ENCODE peak calls at places on chromosomes 16 and 17, in six cellular contexts. A is GM20000, U is testis, H is thoracic aorta, D is WTC11, O is IMR-90. R is an unnamed sample.

GRCh38 chr16:80233097-80233835 is 307.5 kb upstream of the DYNLRB2 start:
- DNase-seq in A (no peak), U (no peak), H (no peak), D (no peak), O (no peak), R (no peak)

GRCh38 chr16:284204-285120 is 1.5 kb downstream of the PDIA2 start:
- DNase-seq in A (no peak), U (no peak), H (no peak), D (no peak), O (no peak), R (no peak)

GRCh38 chr17:42027540-42027889 is 7.6 kb downstream of the NKIRAS2 start:
- DNase-seq in A (peak; percentile 14), U (no peak), H (no peak), D (no peak), O (no peak), R (no peak)

GRCh38 chr16:16865374-16865773 is 486.4 kb downstream of the NPIPA7 start:
- DNase-seq in A (no peak), U (no peak), H (no peak), D (no peak), O (no peak), R (no peak)

GRCh38 chr16:6081320-6081976 is 983.9 kb upstream of the EEF2KMT start:
- DNase-seq in A (no peak), U (peak; percentile 47), H (no peak), D (peak; percentile 9), O (no peak), R (no peak)

GRCh38 chr17:50114849-50115357 is 15.1 kb downstream of the SAMD14 start:
- DNase-seq in A (peak; percentile 81), U (peak; percentile 81), H (no peak), D (peak; percentile 55), O (peak; percentile 70), R (no peak)

GRCh38 chr17:8158267-8159031 is 4.3 kb downstream of the VAMP2 start:
- DNase-seq in A (peak; percentile 86), U (peak; percentile 96), H (peak; percentile 72), D (peak; percentile 97), O (peak; percentile 87), R (peak; percentile 90)

GRCh38 chr17:58344791-58345157 is 7.2 kb downstream of the SUPT4H1 start:
- DNase-seq in A (no peak), U (no peak), H (no peak), D (no peak), O (no peak), R (no peak)

GRCh38 chr17:6231465-6231864 is 161.3 kb downstream of the WSCD1 start:
- DNase-seq in A (no peak), U (no peak), H (no peak), D (no peak), O (no peak), R (no peak)

GRCh38 chr17:77959926-77960521 is 1.5 kb downstream of the TNRC6C start:
- DNase-seq in A (no peak), U (no peak), H (no peak), D (no peak), O (peak; percentile 60), R (no peak)

GRCh38 chr16:82990155-82990554 is 363.4 kb downstream of the CDH13 start:
- DNase-seq in A (no peak), U (no peak), H (no peak), D (no peak), O (peak; percentile 83), R (no peak)

GRCh38 chr17:77280304-77280910 is 139.6 kb downstream of the SEC14L1 start:
- DNase-seq in A (peak; percentile 54), U (no peak), H (no peak), D (peak; percentile 45), O (peak; percentile 84), R (no peak)

GRCh38 chr17:12866244-12866643 is 76.9 kb downstream of the ARHGAP44 start:
- DNase-seq in A (no peak), U (no peak), H (no peak), D (no peak), O (no peak), R (no peak)

GRCh38 chr16:57373117-57373947 is 1.0 kb downstream of the CX3CL1 start:
- DNase-seq in A (no peak), U (no peak), H (no peak), D (no peak), O (no peak), R (no peak)

GRCh38 chr16:57371494-57372371 is 557 bp upstream of the CX3CL1 start:
- DNase-seq in A (no peak), U (no peak), H (peak; percentile 59), D (no peak), O (no peak), R (no peak)

GRCh38 chr16:57376313-57376818 is 4.1 kb downstream of the CX3CL1 start:
- DNase-seq in A (no peak), U (no peak), H (no peak), D (no peak), O (no peak), R (no peak)

GRCh38 chr16:57374067-57374534 is 1.8 kb downstream of the CX3CL1 start:
- DNase-seq in A (no peak), U (peak; percentile 47), H (peak; percentile 34), D (no peak), O (peak; percentile 62), R (no peak)

GRCh38 chr16:57372372-57373116 is at the start of gene CX3CL1:
- DNase-seq in A (no peak), U (peak; percentile 73), H (no peak), D (peak; percentile 68), O (peak; percentile 39), R (no peak)
- TF ChIP-seq CTCF in A (no peak), U (no peak), H (peak; percentile 52), D (no peak), O (no peak), R (no peak)

DNA sequence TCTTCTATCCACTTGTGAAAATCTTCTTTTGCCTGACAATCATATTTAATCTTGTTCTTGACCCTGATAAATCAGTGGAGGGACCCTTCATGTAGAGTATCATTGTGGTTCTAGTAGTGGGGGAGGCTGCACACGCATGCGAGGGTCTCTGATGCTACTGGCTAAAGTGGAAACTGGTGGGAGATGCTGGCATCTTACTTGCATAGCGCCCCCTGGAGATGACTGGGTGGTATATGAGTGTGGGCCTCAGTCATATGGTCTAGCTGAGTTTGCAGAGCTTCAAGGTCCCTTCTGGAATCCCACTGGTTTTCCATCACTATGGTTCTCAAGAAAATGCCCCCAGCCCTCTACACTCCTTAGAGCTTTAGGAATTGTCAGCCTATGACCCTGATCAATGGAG is 236.4 kb upstream of the AXIN2 start:
- DNase-seq in A (no peak), U (no peak), H (no peak), D (peak; percentile 67), O (no peak), R (no peak)
- TF ChIP-seq CTCF in A (no peak), U (no peak), H (no peak), D (peak; percentile 74), O (no peak), R (no peak)

GRCh38 chr17:17593222-17593620 is 1.7 kb upstream of the PEMT start:
- DNase-seq in A (no peak), U (no peak), H (no peak), D (no peak), O (no peak), R (no peak)

GRCh38 chr17:17587614-17588336 is 3.7 kb downstream of the PEMT start:
- DNase-seq in A (no peak), U (peak; percentile 55), H (no peak), D (no peak), O (no peak), R (no peak)

GRCh38 chr17:17590883-17591407 is 563 bp downstream of the PEMT start:
- DNase-seq in A (no peak), U (no peak), H (no peak), D (no peak), O (no peak), R (no peak)

GRCh38 chr17:17590141-17590735 is 1.3 kb downstream of the PEMT start:
- DNase-seq in A (no peak), U (no peak), H (no peak), D (no peak), O (no peak), R (no peak)

GRCh38 chr17:17591408-17592265 is at the start of gene PEMT:
- DNase-seq in A (peak; percentile 97), U (peak; percentile 98), H (peak; percentile 96), D (peak; percentile 95), O (peak; percentile 99), R (peak; percentile 96)
- TF ChIP-seq CTCF in A (no peak), U (no peak), H (peak; percentile 14), D (no peak), O (peak; percentile 7), R (no peak)

GRCh38 chr17:82098169-82098938 is at the start of gene FASN:
- DNase-seq in A (peak; percentile 100), U (peak; percentile 96), H (peak; percentile 79), D (peak; percentile 95), O (peak; percentile 93), R (peak; percentile 90)
- TF ChIP-seq CTCF in A (peak; percentile 56), U (no peak), H (peak; percentile 17), D (no peak), O (peak; percentile 66), R (peak; percentile 57)

GRCh38 chr17:67272312-67273050 is 27.5 kb upstream of the HELZ start:
- DNase-seq in A (no peak), U (no peak), H (no peak), D (peak; percentile 50), O (no peak), R (no peak)
- TF ChIP-seq CTCF in A (no peak), U (no peak), H (no peak), D (peak; percentile 28), O (peak; percentile 20), R (peak; percentile 46)